ENCODE peak calls at places on chromosomes 16 and 17, in four cellular contexts. F is K562, N is A549, H is H1. W is an unnamed sample.

GRCh38 chr16:20897253-20897896 is 2.8 kb downstream of the DCUN1D3 start:
- DNase-seq in H (no peak), F (no peak), N (no peak), W (peak)

GRCh38 chr16:9139965-9140364 is 48.5 kb downstream of the HAPSTR1 start:
- DNase-seq in F (peak), H (no peak), N (peak), W (peak)

GRCh38 chr16:85657267-85657650 is 31.5 kb downstream of the GINS2 start:
- DNase-seq in H (no peak), N (no peak), F (no peak), W (no peak)

GRCh38 chr16:67719778-67720144 is 645 bp upstream of the GFOD2 start:
- DNase-seq in F (peak), H (no peak), N (peak), W (peak)

GRCh38 chr16:54519161-54519685 is 232.6 kb upstream of the IRX3 start:
- DNase-seq in H (no peak), F (no peak), N (no peak), W (no peak)

GRCh38 chr16:57689772-57690558 is 4.6 kb upstream of the DRC7 start:
- DNase-seq in N (no peak), H (no peak), F (peak), W (no peak)

GRCh38 chr16:58026139-58026704 is 668 bp downstream of the MMP15 start:
- DNase-seq in H (no peak), F (peak), N (peak), W (no peak)

GRCh38 chr17:77087650-77088454 is 52.9 kb upstream of the SEC14L1 start:
- DNase-seq in F (no peak), N (no peak), H (no peak), W (no peak)

GRCh38 chr17:66930933-66931332 is 33.6 kb upstream of the CACNG4 start:
- DNase-seq in N (peak), H (no peak), F (peak), W (peak)

GRCh38 chr17:64457156-64457555 is 8.2 kb downstream of the MILR1 start:
- DNase-seq in H (no peak), N (no peak), F (no peak), W (no peak)

GRCh38 chr16:59510008-59510424 is 775.9 kb upstream of the GOT2 start:
- DNase-seq in H (no peak), N (peak), F (no peak), W (no peak)
- TF ChIP-seq PHF8 in H (no peak), N (no peak), F (no peak), W (no peak)

GRCh38 chr17:46194393-46195216 is 1.4 kb upstream of the KANSL1 start:
- DNase-seq in H (no peak), F (peak), N (peak), W (no peak)
- TF ChIP-seq PHF8 in H (no peak), F (no peak), N (no peak), W (no peak)

DNA sequence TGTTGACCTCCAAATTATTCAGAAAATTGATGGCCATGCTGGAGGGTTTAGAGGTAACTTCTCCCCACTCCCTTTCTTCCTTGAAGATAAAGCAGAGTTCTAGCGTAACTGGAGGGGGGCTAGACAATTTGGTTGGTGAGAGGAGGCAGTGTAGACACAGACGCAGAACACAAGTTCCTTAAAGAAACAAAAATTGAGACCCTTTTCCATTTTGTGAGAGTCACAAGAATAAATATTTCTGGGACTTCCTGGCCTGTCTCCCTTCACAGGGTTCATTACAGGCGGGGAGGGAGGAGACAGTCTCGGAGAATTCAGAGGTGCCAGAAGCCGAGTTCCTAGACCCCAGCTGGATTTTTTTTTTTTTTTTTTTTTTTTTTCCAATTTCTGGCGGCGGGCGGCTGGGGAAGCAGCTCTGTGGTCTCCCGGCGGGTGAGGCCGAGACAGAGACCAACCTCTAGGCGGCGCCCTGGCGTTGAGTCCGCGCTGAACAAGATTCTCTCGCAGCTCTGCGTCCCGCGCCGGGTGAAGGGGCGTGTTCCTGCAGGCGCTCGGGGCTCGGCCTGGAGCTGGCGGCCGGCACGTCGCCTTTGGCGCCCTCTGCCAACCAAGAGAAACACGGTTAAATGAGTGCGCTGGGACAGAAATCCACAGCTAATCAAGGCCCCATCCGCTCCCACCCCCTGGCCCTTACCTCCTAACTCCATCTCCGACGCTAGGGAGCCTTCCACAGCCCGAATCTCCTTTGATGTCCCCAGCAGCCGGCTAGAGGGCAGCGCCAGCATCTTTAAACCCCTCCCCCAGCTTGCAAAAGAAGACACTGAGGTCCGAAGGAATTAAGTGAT is 10.2 kb upstream of the HOXB9 start:
- DNase-seq in N (peak), H (peak), F (peak), W (peak)
- TF ChIP-seq PHF8 in N (no peak), H (no peak), F (peak), W (peak)

GRCh38 chr17:62572488-62573469 is 54.7 kb upstream of the MRC2 start:
- DNase-seq in N (no peak), F (no peak), H (no peak), W (no peak)

GRCh38 chr17:62576382-62576781 is 51.1 kb upstream of the MRC2 start:
- DNase-seq in F (no peak), N (no peak), H (no peak), W (no peak)

GRCh38 chr17:62578757-62579487 is 48.5 kb upstream of the MRC2 start:
- DNase-seq in H (no peak), F (no peak), N (no peak), W (no peak)

GRCh38 chr17:62573480-62574117 is 53.9 kb upstream of the MRC2 start:
- DNase-seq in F (no peak), H (no peak), N (no peak), W (no peak)
- TF ChIP-seq PHF8 in F (no peak), H (no peak), N (no peak), W (no peak)

GRCh38 chr17:46772013-46772878 is 46.2 kb downstream of the WNT3 start:
- DNase-seq in N (peak), F (peak), H (peak), W (peak)

GRCh38 chr17:46776298-46777005 is 42.0 kb downstream of the WNT3 start:
- DNase-seq in N (no peak), F (no peak), H (no peak), W (no peak)

GRCh38 chr17:46772879-46773620 is 45.4 kb downstream of the WNT3 start:
- DNase-seq in H (no peak), F (no peak), N (no peak), W (no peak)

GRCh38 chr17:46773676-46774075 is 44.8 kb downstream of the WNT3 start:
- DNase-seq in F (no peak), N (no peak), H (no peak), W (no peak)

DNA sequence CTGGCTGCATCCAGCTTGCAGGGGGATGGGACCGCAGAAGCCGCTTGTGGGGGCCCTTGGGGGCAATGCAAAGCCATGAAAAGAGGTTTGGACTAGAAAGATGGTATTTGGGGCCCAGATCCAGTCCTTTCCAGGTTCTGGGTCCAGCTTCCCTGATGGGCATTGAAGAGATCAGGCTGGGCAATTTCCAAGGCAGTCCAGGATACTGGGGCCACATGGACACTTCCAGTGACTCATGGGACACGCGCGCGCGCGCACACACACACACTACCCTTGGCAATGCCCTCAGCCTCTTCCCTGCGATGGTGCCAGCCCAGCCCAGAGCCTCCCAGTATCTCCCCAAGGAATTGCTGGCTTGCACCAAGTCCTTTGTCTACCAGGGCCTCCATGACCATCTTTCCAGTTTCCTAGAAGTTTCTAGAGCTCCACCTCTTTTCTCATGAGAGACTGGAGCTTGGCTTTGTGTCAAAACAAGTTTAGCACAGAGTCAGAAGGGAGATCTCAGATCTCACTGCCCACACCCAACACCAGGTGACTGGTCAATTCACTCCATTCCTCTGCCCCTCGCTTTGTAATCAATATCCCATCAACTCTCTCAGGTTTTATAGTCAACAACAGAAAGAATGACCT is 44.3 kb downstream of the WNT3 start:
- DNase-seq in F (peak), N (peak), H (no peak), W (no peak)
- TF ChIP-seq PHF8 in F (no peak), N (no peak), H (no peak), W (no peak)